ENCODE peak calls at places on chromosomes 3 and 15, in nine cellular contexts. E is heart right ventricle; B is NCI-H226; R is astrocyte of the cerebellum; Z is NCI-H2081; K is HTR-8/SVneo; Y is HS-5; S is naive thymus-derived CD8-positive, alpha-beta T cell; N is H7. U is an unnamed sample.

GRCh38 chr15:34154725-34155204 is 52.9 kb downstream of the PGBD4 start:
- DNase-seq in E (no peak), B (no peak), R (no peak), Z (no peak), K (no peak), Y (peak), S (no peak), N (no peak), U (no peak)

GRCh38 chr15:66110788-66111187 is 142.8 kb downstream of the MEGF11 start:
- DNase-seq in E (no peak), B (no peak), R (no peak), Z (no peak), K (no peak), Y (no peak), S (no peak), N (no peak), U (no peak)

GRCh38 chr3:40237892-40238571 is 71.5 kb upstream of the EIF1B start:
- DNase-seq in E (no peak), B (no peak), R (no peak), Z (no peak), K (no peak), Y (no peak), S (no peak), N (peak), U (no peak)

GRCh38 chr3:136949708-136950107 is 8.1 kb upstream of the IL20RB start:
- DNase-seq in E (no peak), B (no peak), R (no peak), Z (no peak), K (no peak), Y (no peak), S (no peak), N (no peak), U (no peak)

GRCh38 chr15:81278306-81279029 is 45.5 kb downstream of the STARD5 start:
- DNase-seq in E (no peak), B (no peak), R (no peak), Z (no peak), K (no peak), Y (no peak), S (no peak), N (no peak), U (no peak)

GRCh38 chr3:193997228-193998192 is 138.4 kb upstream of the HES1 start:
- DNase-seq in E (peak), B (no peak), R (no peak), Z (no peak), K (no peak), Y (no peak), S (no peak), N (no peak), U (no peak)

GRCh38 chr3:134721214-134721613 is 70.4 kb upstream of the KY start:
- DNase-seq in E (no peak), B (no peak), R (no peak), Z (no peak), K (no peak), Y (no peak), S (no peak), N (no peak), U (no peak)

GRCh38 chr3:124260206-124260915 is 268.4 kb upstream of the ROPN1 start:
- DNase-seq in E (peak), B (peak), R (no peak), Z (no peak), K (peak), Y (no peak), S (no peak), N (no peak), U (no peak)

GRCh38 chr15:26866298-26867198 is at the start of gene GABRA5:
- DNase-seq in E (peak), B (no peak), R (no peak), Z (peak), K (no peak), Y (no peak), S (no peak), N (peak), U (no peak)

GRCh38 chr15:57861039-57861638 is 154.6 kb downstream of the POLR2M start:
- DNase-seq in E (no peak), B (peak), R (peak), Z (peak), K (peak), Y (peak), S (no peak), N (peak), U (peak)

GRCh38 chr3:178170698-178171535 is 365.3 kb upstream of the KCNMB2 start:
- DNase-seq in E (no peak), B (peak), R (peak), Z (no peak), K (peak), Y (peak), S (no peak), N (no peak), U (no peak)

GRCh38 chr3:124937049-124937448 is 2.5 kb upstream of the MUC13 start:
- DNase-seq in E (no peak), B (no peak), R (no peak), Z (no peak), K (no peak), Y (no peak), S (no peak), N (no peak), U (no peak)

GRCh38 chr15:68620721-68621528 is 42.1 kb downstream of the CORO2B start:
- DNase-seq in E (peak), B (no peak), R (peak), Z (peak), K (no peak), Y (peak), S (no peak), N (no peak), U (no peak)

GRCh38 chr15:85527907-85528306 is 147.5 kb downstream of the AKAP13 start:
- DNase-seq in E (no peak), B (peak), R (peak), Z (no peak), K (no peak), Y (no peak), S (no peak), N (no peak), U (no peak)

GRCh38 chr3:6168242-6168641 is 692.7 kb upstream of the GRM7 start:
- DNase-seq in E (no peak), B (no peak), R (no peak), Z (no peak), K (no peak), Y (no peak), S (no peak), N (no peak), U (no peak)

GRCh38 chr15:61748529-61748928 is 311.7 kb downstream of the VPS13C start:
- DNase-seq in E (no peak), B (no peak), R (no peak), Z (no peak), K (no peak), Y (peak), S (no peak), N (no peak), U (no peak)

GRCh38 chr3:182399978-182400737 is 393.1 kb upstream of the ATP11B start:
- DNase-seq in E (no peak), B (no peak), R (no peak), Z (no peak), K (no peak), Y (no peak), S (no peak), N (no peak), U (no peak)

GRCh38 chr3:100746056-100746455 is 36.8 kb downstream of the TFG start:
- DNase-seq in E (no peak), B (no peak), R (no peak), Z (no peak), K (no peak), Y (no peak), S (no peak), N (no peak), U (no peak)

GRCh38 chr15:83657549-83657948 is 3.6 kb downstream of the ADAMTSL3 start:
- DNase-seq in E (no peak), B (no peak), R (no peak), Z (no peak), K (no peak), Y (no peak), S (no peak), N (peak), U (no peak)

GRCh38 chr3:15519096-15519495 is 2.4 kb downstream of the COLQ start:
- DNase-seq in E (peak), B (no peak), R (no peak), Z (no peak), K (no peak), Y (no peak), S (no peak), N (no peak), U (no peak)

GRCh38 chr3:194556086-194557056 is 69.6 kb upstream of the ATP13A3 start:
- DNase-seq in E (no peak), B (no peak), R (no peak), Z (no peak), K (no peak), Y (no peak), S (no peak), N (no peak), U (no peak)

GRCh38 chr3:50573566-50574279 is 4.4 kb downstream of the HEMK1 start:
- DNase-seq in E (no peak), B (no peak), R (no peak), Z (no peak), K (no peak), Y (no peak), S (no peak), N (no peak), U (peak)

U was measured in CD4-positive, alpha-beta T cell.